ENCODE peak calls at places on chromosomes 7 and 10, in nine cellular contexts. R is CD4-positive, alpha-beta T cell; J is AG09319; Y is nephron progenitor cell; E is body of pancreas; G is Panc1; X is A549; P is GM12865; K is RWPE1. Z is an unnamed sample.

GRCh38 chr10:12419279-12419847 is 70.0 kb downstream of the CAMK1D start:
- DNase-seq in R (peak), J (peak), Y (no peak), E (peak), G (peak), X (peak), P (peak), K (peak), Z (no peak)

GRCh38 chr7:20351901-20352300 is 21.2 kb downstream of the ITGB8 start:
- DNase-seq in R (no peak), J (no peak), Y (no peak), E (no peak), G (no peak), X (peak), P (no peak), K (peak), Z (no peak)

GRCh38 chr10:416091-416515 is 273.4 kb downstream of the DIP2C start:
- DNase-seq in R (no peak), J (no peak), Y (no peak), E (no peak), G (no peak), X (peak), P (no peak), K (no peak), Z (no peak)

GRCh38 chr7:133712544-133712943 is 414.6 kb upstream of the LRGUK start:
- DNase-seq in R (no peak), J (no peak), Y (no peak), E (no peak), G (no peak), X (no peak), P (no peak), K (no peak), Z (no peak)

GRCh38 chr10:11215468-11215867 is 197.8 kb downstream of the CELF2 start:
- DNase-seq in R (no peak), J (no peak), Y (no peak), E (no peak), G (no peak), X (no peak), P (no peak), K (no peak), Z (no peak)

GRCh38 chr10:117926491-117926890 is 120.2 kb downstream of the RAB11FIP2 start:
- DNase-seq in R (no peak), J (no peak), Y (no peak), E (no peak), G (no peak), X (no peak), P (no peak), K (no peak), Z (no peak)

GRCh38 chr7:46565712-46566111 is 644.6 kb upstream of the IGFBP3 start:
- DNase-seq in R (no peak), J (no peak), Y (no peak), E (no peak), G (no peak), X (no peak), P (no peak), K (no peak), Z (no peak)

GRCh38 chr10:79102056-79102874 is 33.5 kb downstream of the ZMIZ1 start:
- DNase-seq in R (no peak), J (no peak), Y (peak), E (peak), G (no peak), X (no peak), P (no peak), K (peak), Z (no peak)

GRCh38 chr10:11858093-11858492 is 34.9 kb downstream of the PROSER2 start:
- DNase-seq in R (no peak), J (no peak), Y (no peak), E (no peak), G (no peak), X (no peak), P (no peak), K (no peak), Z (no peak)

GRCh38 chr7:17599733-17600685 is 301.6 kb downstream of the AHR start:
- DNase-seq in R (no peak), J (peak), Y (no peak), E (no peak), G (peak), X (peak), P (no peak), K (peak), Z (no peak)

GRCh38 chr10:29394321-29394932 is 105.6 kb downstream of the LYZL1 start:
- DNase-seq in R (no peak), J (no peak), Y (no peak), E (no peak), G (no peak), X (no peak), P (no peak), K (no peak), Z (no peak)

GRCh38 chr7:98559958-98560357 is 57.1 kb upstream of the NPTX2 start:
- DNase-seq in R (no peak), J (no peak), Y (peak), E (no peak), G (no peak), X (peak), P (peak), K (peak), Z (no peak)

GRCh38 chr7:116628971-116629586 is 42.9 kb upstream of the MET start:
- DNase-seq in R (no peak), J (no peak), Y (no peak), E (peak), G (peak), X (peak), P (no peak), K (peak), Z (no peak)

GRCh38 chr7:46282155-46282554 is 361.1 kb upstream of the IGFBP3 start:
- DNase-seq in R (no peak), J (no peak), Y (no peak), E (no peak), G (no peak), X (no peak), P (peak), K (no peak), Z (no peak)

DNA sequence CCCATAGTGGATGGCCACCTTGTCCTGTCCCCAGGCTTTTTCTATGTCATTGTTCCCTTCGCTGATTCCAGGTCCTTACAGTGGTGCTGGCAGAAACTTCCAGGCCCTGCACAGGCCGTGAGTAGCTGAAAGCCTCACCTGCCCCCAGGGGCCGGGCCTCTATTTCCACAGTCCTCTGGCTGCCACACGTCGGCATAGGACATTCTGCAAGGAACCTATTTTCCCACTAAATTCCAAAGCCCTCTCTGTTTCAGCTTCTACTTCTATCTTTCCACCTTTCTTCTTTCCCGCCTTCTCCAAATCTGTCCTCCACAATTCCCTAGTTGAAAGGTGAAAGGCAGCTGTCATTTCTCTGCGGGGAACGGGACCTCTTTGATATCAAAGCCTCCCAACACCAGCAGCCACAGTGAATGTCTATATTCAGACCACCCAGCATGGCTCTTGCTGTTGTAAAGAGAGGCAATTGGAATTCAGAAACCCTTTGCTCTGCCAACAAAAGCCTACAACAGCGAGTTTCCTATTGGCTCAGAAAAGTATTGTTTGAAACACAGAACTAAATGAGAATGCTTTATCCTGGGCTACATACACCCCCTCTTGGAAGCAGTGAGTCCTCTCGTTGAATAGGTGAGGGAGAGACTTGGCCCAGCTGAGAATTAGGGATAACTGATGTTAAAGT is 607.7 kb downstream of the GALNT17 start:
- DNase-seq in R (no peak), J (no peak), Y (no peak), E (no peak), G (no peak), X (no peak), P (no peak), K (no peak), Z (no peak)
- TF ChIP-seq CTCF in R (no peak), J (no peak), Y (no peak), E (no peak), G (no peak), X (no peak), P (no peak), K (no peak), Z (no peak)

GRCh38 chr7:38291117-38291647 is 17.7 kb upstream of the TARP start:
- DNase-seq in R (no peak), J (no peak), Y (no peak), E (no peak), G (no peak), X (no peak), P (no peak), K (no peak), Z (no peak)
- TF ChIP-seq CTCF in R (no peak), J (no peak), Y (no peak), E (no peak), G (no peak), X (no peak), P (no peak), K (no peak), Z (no peak)

GRCh38 chr10:77588886-77589285 is 48.7 kb downstream of the KCNMA1 start:
- DNase-seq in R (no peak), J (no peak), Y (no peak), E (no peak), G (no peak), X (no peak), P (no peak), K (no peak), Z (no peak)

GRCh38 chr10:77587424-77587806 is 50.2 kb downstream of the KCNMA1 start:
- DNase-seq in R (no peak), J (no peak), Y (no peak), E (no peak), G (no peak), X (no peak), P (no peak), K (no peak), Z (no peak)

GRCh38 chr10:77583527-77583926 is 54.1 kb downstream of the KCNMA1 start:
- DNase-seq in R (no peak), J (no peak), Y (no peak), E (no peak), G (no peak), X (no peak), P (no peak), K (no peak), Z (no peak)

GRCh38 chr10:77590344-77591237 is 47.0 kb downstream of the KCNMA1 start:
- DNase-seq in R (no peak), J (no peak), Y (no peak), E (peak), G (no peak), X (no peak), P (no peak), K (no peak), Z (no peak)

DNA sequence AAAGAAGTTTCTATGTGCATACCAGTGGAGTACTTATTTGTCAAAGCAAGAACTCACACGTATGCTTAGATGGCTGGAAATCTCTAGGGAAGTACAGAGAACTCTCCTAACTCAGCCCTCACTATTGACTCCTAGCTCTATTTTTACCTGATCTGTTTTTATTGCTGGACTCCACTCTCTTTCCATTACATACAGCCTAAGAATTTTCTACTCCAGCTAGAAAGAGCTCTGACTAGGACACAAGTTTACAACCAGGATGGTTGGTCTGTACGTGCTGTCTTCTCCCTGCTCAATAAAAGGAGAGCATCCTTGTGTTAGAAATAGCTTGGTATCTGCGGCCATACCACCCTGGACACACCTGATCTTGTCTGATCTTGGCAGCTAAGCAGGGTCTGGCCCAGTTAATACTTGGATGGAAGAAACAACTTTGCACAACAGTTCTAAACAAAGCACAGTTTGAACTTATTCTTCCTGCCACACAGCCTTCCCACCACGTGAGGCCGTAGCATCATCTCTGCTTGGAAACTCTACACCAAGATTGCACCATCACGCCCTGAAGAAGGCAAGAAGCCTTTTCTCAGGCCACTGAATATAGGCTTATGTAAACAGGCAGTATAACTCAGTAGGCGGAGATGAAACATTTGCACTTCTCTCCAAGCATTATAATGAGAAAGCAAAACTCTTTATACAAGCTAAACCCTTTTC is 50.7 kb downstream of the KCNMA1 start:
- DNase-seq in R (no peak), J (peak), Y (no peak), E (no peak), G (no peak), X (peak), P (no peak), K (peak), Z (no peak)
- TF ChIP-seq CTCF in R (no peak), J (peak), Y (no peak), E (no peak), G (no peak), X (no peak), P (no peak), K (no peak), Z (no peak)

GRCh38 chr7:55144333-55144954 is 125.6 kb downstream of the EGFR start:
- DNase-seq in R (no peak), J (no peak), Y (no peak), E (no peak), G (no peak), X (no peak), P (no peak), K (no peak), Z (no peak)
- TF ChIP-seq CTCF in R (no peak), J (peak), Y (peak), E (no peak), G (peak), X (peak), P (peak), K (no peak), Z (peak)

GRCh38 chr7:70317356-70317755 is 719.1 kb downstream of the AUTS2 start:
- DNase-seq in R (no peak), J (no peak), Y (no peak), E (peak), G (no peak), X (peak), P (no peak), K (peak), Z (no peak)
- TF ChIP-seq CTCF in R (no peak), J (no peak), Y (no peak), E (no peak), G (no peak), X (no peak), P (no peak), K (no peak), Z (no peak)

Z was measured in progenitor cell of endocrine pancreas.